ENCODE peak calls at places on chromosomes 13 and 19, in five cellular contexts. P, D, O, C and B are unnamed samples.
A peak's percentile ranks its signal among the peaks of the same experiment; 100 is the strongest.

GRCh38 chr19:3369337-3370213 is 3.2 kb downstream of the NFIC start:
- DNase-seq in P (no peak), O (no peak), C (peak; percentile 49), D (no peak), B (no peak)

GRCh38 chr13:50127726-50128291 is 112.6 kb downstream of the KCNRG start:
- DNase-seq in O (no peak), C (no peak), P (no peak), D (peak; percentile 61), B (no peak)

GRCh38 chr19:7562646-7563393 is 27.3 kb downstream of the PNPLA6 start:
- DNase-seq in P (no peak), O (peak; percentile 40), C (no peak), D (no peak), B (no peak)

GRCh38 chr19:54133312-54133956 is 4.1 kb upstream of the CNOT3 start:
- DNase-seq in C (peak; percentile 11), P (no peak), D (no peak), O (no peak), B (peak; percentile 46)

GRCh38 chr13:41284512-41285288 is 21.3 kb upstream of the MTRF1 start:
- DNase-seq in C (peak; percentile 98), O (no peak), P (no peak), D (no peak), B (no peak)

GRCh38 chr13:51759240-51759639 is 44.7 kb downstream of the DHRS12 start:
- DNase-seq in P (no peak), D (no peak), C (no peak), O (no peak), B (no peak)

GRCh38 chr13:98879965-98880364 is 97.9 kb downstream of the DOCK9 start:
- DNase-seq in P (no peak), D (no peak), C (no peak), O (no peak), B (peak; percentile 88)

GRCh38 chr19:10748924-10749434 is 31.1 kb downstream of the DNM2 start:
- DNase-seq in P (no peak), C (peak; percentile 52), O (peak; percentile 79), D (peak; percentile 69), B (no peak)

GRCh38 chr13:101706651-101707050 is 254.2 kb downstream of the ITGBL1 start:
- DNase-seq in D (no peak), P (no peak), C (peak; percentile 96), O (peak; percentile 79), B (no peak)

GRCh38 chr13:41137241-41137640 is 4.6 kb upstream of the KBTBD6 start:
- DNase-seq in C (no peak), D (no peak), O (no peak), P (no peak), B (no peak)

GRCh38 chr13:97226788-97227627 is 4.9 kb downstream of the MBNL2 start:
- DNase-seq in P (peak; percentile 38), C (no peak), D (peak; percentile 71), O (peak; percentile 56), B (no peak)

GRCh38 chr19:33703438-33703750 is 81.6 kb downstream of the CHST8 start:
- DNase-seq in D (no peak), O (no peak), C (no peak), P (no peak), B (no peak)

GRCh38 chr13:76953921-76954320 is 5.6 kb downstream of the ACOD1 start:
- DNase-seq in C (no peak), P (no peak), D (no peak), O (no peak), B (no peak)

GRCh38 chr19:40610396-40611064 is 9.4 kb downstream of the LTBP4 start:
- DNase-seq in C (no peak), D (no peak), P (peak; percentile 57), O (no peak), B (no peak)

GRCh38 chr19:8526345-8527062 is 12.5 kb upstream of the ZNF414 start:
- DNase-seq in P (no peak), D (peak; percentile 94), C (peak; percentile 94), O (peak; percentile 27), B (peak; percentile 81)

GRCh38 chr13:41007359-41008118 is 11.6 kb downstream of the ELF1 start:
- DNase-seq in D (no peak), O (peak; percentile 85), C (peak; percentile 38), P (no peak), B (no peak)

GRCh38 chr19:37943480-37943879 is 36.5 kb downstream of the SIPA1L3 start:
- DNase-seq in O (no peak), C (no peak), P (no peak), D (no peak), B (no peak)

GRCh38 chr13:40338217-40338616 is 328.2 kb downstream of the FOXO1 start:
- DNase-seq in O (no peak), D (no peak), C (no peak), P (no peak), B (no peak)